ENCODE peak calls at places on chromosomes 11 and 22, in six cellular contexts. T is right lobe of liver, B is tibial nerve, W is mammary epithelial cell, P is ascending aorta, I is neural progenitor cell. O is an unnamed sample.

GRCh38 chr22:27780161-27780575 is 21.4 kb downstream of the MN1 start:
- DNase-seq in I (no peak), B (no peak), T (no peak), W (no peak), P (no peak), O (no peak)

GRCh38 chr22:36244522-36245391 is 5.4 kb upstream of the APOL2 start:
- DNase-seq in T (no peak), I (no peak), W (no peak), P (no peak), B (peak), O (peak)

GRCh38 chr11:58787903-58788302 is 56.2 kb upstream of the GLYAT start:
- DNase-seq in B (no peak), W (peak), T (no peak), I (no peak), P (no peak), O (no peak)

GRCh38 chr11:44032304-44033085 is 15.3 kb upstream of the ACCSL start:
- DNase-seq in B (no peak), I (no peak), T (no peak), W (no peak), P (peak), O (peak)

GRCh38 chr11:134580635-134581025 is 168.6 kb upstream of the B3GAT1 start:
- DNase-seq in T (no peak), W (no peak), I (no peak), P (no peak), B (no peak), O (no peak)

GRCh38 chr22:19644314-19645223 is 69.7 kb upstream of the SEPTIN5 start:
- DNase-seq in I (no peak), T (no peak), W (no peak), P (peak), B (no peak), O (no peak)

GRCh38 chr22:30453731-30454510 is 17.9 kb downstream of the SEC14L3 start:
- DNase-seq in W (no peak), T (no peak), B (no peak), P (no peak), I (peak), O (no peak)

GRCh38 chr11:13761712-13762111 is 93.2 kb downstream of the FAR1 start:
- DNase-seq in T (no peak), P (no peak), B (no peak), I (no peak), W (no peak), O (no peak)

GRCh38 chr22:46368871-46369715 is 33.6 kb downstream of the TRMU start:
- DNase-seq in W (no peak), I (no peak), T (peak), B (no peak), P (no peak), O (no peak)

GRCh38 chr11:38718049-38718448 is 2120.0 kb upstream of the RAG2 start:
- DNase-seq in T (no peak), B (no peak), I (peak), W (no peak), P (no peak), O (no peak)

GRCh38 chr11:1824221-1825038 is 10.4 kb upstream of the SYT8 start:
- DNase-seq in P (no peak), W (no peak), I (no peak), B (no peak), T (no peak), O (no peak)
- H3K27ac ChIP-seq in P (peak), W (no peak), I (no peak), B (peak), T (no peak), O (no peak)

GRCh38 chr11:117201516-117201866 is 2.3 kb downstream of the TAGLN start:
- DNase-seq in T (no peak), I (no peak), W (no peak), B (no peak), P (no peak), O (no peak)
- H3K4me3 ChIP-seq in T (peak), I (no peak), W (no peak), B (peak), P (peak), O (peak)

GRCh38 chr22:44638966-44639739 is 62.9 kb upstream of the PRR5 start:
- DNase-seq in W (no peak), P (no peak), B (peak), T (no peak), I (no peak), O (no peak)
- H3K27ac ChIP-seq in W (no peak), P (peak), B (peak), T (no peak), I (no peak), O (peak)

GRCh38 chr11:121722431-121723256 is 269.9 kb upstream of the SORL1-AS1 start:
- DNase-seq in P (peak), T (peak), W (peak), I (peak), B (peak), O (peak)
- H3K4me3 ChIP-seq in P (peak), T (peak), W (peak), I (peak), B (peak), O (no peak)

DNA sequence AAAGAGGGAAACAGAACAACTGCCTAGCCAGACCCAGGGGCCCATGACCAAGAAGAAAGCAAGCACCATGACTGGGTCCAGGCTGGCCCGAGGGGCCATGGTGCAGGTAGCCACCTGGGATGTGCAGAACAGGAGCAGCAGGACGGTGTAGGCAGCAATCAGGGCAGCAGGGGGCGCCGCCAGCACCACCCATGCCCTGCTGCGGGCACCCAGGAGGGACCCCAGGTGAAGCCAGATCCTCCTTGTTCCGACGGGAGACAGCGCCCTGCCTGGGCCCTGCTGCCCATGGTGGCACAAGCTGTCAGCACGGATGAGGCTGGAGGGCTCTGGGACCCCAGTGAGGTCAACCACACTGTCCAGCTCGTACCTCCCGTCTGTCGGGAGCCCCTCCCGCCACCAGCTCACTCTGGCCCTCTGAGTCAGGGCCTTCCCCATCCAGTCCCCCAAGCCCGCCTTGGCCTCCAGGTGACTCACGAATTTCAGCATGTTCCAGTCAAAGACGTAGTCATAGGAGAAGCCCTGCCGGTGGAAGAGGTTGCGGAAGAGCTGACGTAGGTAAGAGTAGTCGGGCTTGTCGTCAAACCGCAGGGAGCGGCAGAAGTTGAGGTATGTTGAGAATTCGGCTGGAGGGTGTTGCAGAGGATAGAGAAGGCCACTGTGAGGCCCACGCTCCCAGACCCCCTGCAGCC is 18.8 kb downstream of the CSNK1E start:
- DNase-seq in P (no peak), W (peak), B (no peak), T (no peak), I (peak), O (no peak)
- H3K27ac ChIP-seq in P (no peak), W (peak), B (no peak), T (no peak), I (no peak), O (no peak)

GRCh38 chr22:50675553-50676199 is 3.1 kb downstream of the SHANK3 start:
- DNase-seq in P (peak), T (no peak), I (peak), W (no peak), B (no peak), O (no peak)
- H3K4me3 ChIP-seq in P (peak), T (no peak), I (peak), W (peak), B (peak), O (peak)

DNA sequence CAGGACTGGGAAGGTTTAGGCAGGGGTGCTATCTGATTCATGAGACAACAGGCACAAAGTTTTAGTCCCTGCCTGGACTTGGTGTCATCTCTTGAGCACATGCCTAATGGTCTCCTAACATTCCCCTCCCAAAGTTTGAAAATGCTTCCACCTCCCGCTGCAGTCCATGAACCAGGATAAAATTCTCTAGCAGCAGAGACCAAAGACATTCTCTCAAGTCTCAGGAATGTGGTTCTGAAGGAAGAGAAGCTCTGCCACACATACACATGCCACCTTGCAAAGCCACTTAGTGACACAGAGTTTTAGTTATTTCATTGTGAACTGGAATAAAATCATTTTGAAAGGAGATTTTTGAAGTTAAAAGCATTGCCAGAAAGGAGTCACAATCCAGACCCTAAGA is 15.5 kb downstream of the OR51B6 start:
- DNase-seq in I (no peak), W (no peak), P (no peak), B (no peak), T (no peak), O (no peak)
- H3K27ac ChIP-seq in I (no peak), W (no peak), P (no peak), B (no peak), T (no peak), O (no peak)

GRCh38 chr11:18705651-18706281 is 7.2 kb downstream of the TMEM86A start:
- DNase-seq in W (no peak), T (peak), B (no peak), P (no peak), I (no peak), O (peak)
- H3K4me3 ChIP-seq in W (peak), T (peak), B (peak), P (peak), I (no peak), O (peak)

DNA sequence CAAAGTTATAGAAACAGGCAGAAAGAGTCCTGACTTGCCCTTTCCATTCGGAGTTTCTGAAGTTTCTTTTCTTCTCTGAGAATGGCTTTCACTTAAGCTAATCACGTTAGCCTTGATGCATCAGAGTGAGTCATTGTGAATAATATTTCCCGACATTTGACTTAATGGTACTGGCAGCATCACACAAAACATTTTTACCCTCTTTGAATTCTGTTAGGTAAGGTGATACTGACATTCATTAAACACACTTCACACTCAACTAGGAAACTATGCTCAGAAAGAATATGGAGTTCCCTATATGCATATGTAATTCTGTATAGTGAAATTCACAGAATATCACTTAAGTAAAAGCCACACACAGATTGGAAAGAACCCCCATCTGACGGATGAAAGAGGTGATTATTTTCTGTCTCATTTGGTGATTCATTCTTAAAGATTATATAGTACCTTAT is 120.8 kb upstream of the ARHGAP20 start:
- DNase-seq in P (no peak), B (no peak), I (no peak), W (peak), T (no peak), O (no peak)
- H3K27ac ChIP-seq in P (no peak), B (no peak), I (no peak), W (no peak), T (no peak), O (no peak)

DNA sequence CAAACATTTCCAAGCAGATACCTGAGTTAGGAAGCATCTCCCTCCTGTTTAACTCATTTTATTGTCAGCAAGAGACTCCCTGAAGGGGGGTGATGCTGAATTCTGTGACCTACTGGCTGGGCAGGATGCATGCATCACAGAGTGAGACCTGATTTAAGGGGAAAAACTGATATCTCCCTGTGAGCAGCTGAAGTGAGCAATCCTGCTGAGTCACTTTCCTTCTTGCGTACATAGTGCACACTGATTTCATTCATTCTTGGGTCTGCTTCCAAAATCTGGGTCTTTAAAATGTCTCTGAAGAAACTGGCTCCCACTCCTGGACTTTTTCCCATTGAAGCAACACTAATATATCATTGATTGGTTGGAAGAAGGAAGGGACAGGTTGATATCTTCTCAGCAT is 23.3 kb downstream of the P4HA3 start:
- DNase-seq in I (no peak), T (no peak), B (no peak), P (peak), W (peak), O (no peak)
- H3K4me3 ChIP-seq in I (no peak), T (no peak), B (no peak), P (no peak), W (no peak), O (no peak)